ENCODE peak calls at places on chromosomes 4 and X, in six cellular contexts. T is upper lobe of right lung, N is Calu3, S is sigmoid colon, W is psoas muscle, F is IMR-90. E is an unnamed sample.

GRCh38 chr4:76305971-76306881 is at the start of gene STBD1:
- DNase-seq in T (peak), N (peak), S (peak), W (peak), F (peak), E (no peak)

GRCh38 chrX:40174594-40175415 is 77.0 kb upstream of the BCOR start:
- DNase-seq in T (peak), N (no peak), S (peak), W (peak), F (no peak), E (no peak)

GRCh38 chrX:65643046-65643785 is 24.2 kb upstream of the MSN start:
- DNase-seq in T (no peak), N (peak), S (no peak), W (no peak), F (peak), E (no peak)

GRCh38 chr4:175509320-175509719 is 302.7 kb downstream of the GPM6A start:
- DNase-seq in T (no peak), N (no peak), S (no peak), W (no peak), F (no peak), E (no peak)

GRCh38 chrX:47507204-47507878 is 24.3 kb upstream of the ZNF41 start:
- DNase-seq in T (no peak), N (no peak), S (peak), W (no peak), F (no peak), E (no peak)

GRCh38 chrX:65831268-65831667 is 163.8 kb downstream of the MSN start:
- DNase-seq in T (no peak), N (no peak), S (no peak), W (no peak), F (no peak), E (no peak)

GRCh38 chr4:47488706-47489105 is 3.6 kb downstream of the ATP10D start:
- DNase-seq in T (no peak), N (no peak), S (no peak), W (no peak), F (no peak), E (no peak)

GRCh38 chrX:139766545-139766983 is 58.6 kb upstream of the MCF2 start:
- DNase-seq in T (no peak), N (no peak), S (no peak), W (no peak), F (no peak), E (no peak)

GRCh38 chr4:88054909-88055308 is 47.5 kb downstream of the PKD2 start:
- DNase-seq in T (no peak), N (peak), S (no peak), W (no peak), F (peak), E (no peak)

GRCh38 chr4:71229477-71230257 is 109.2 kb upstream of the SLC4A4 start:
- DNase-seq in T (no peak), N (peak), S (no peak), W (no peak), F (peak), E (no peak)

GRCh38 chr4:168028568-168028967 is 63.8 kb upstream of the ANXA10 start:
- DNase-seq in T (no peak), N (no peak), S (no peak), W (no peak), F (peak), E (no peak)

GRCh38 chr4:6622744-6623143 is 17.7 kb upstream of the MRFAP1 start:
- DNase-seq in T (peak), N (no peak), S (peak), W (no peak), F (no peak), E (peak)

GRCh38 chr4:6283282-6283681 is 13.6 kb downstream of the WFS1 start:
- DNase-seq in T (no peak), N (no peak), S (no peak), W (no peak), F (no peak), E (no peak)

GRCh38 chrX:71619193-71619592 is 882 bp upstream of the CXCR3 start:
- DNase-seq in T (no peak), N (no peak), S (no peak), W (no peak), F (no peak), E (no peak)

GRCh38 chr4:119517361-119518229 is 111.0 kb downstream of the PDE5A start:
- DNase-seq in T (no peak), N (no peak), S (no peak), W (no peak), F (peak), E (no peak)

GRCh38 chrX:20240201-20240600 is 26.5 kb downstream of the RPS6KA3 start:
- DNase-seq in T (no peak), N (no peak), S (no peak), W (no peak), F (no peak), E (no peak)

GRCh38 chr4:72295966-72296557 is 264.3 kb downstream of the NPFFR2 start:
- DNase-seq in T (no peak), N (no peak), S (no peak), W (no peak), F (peak), E (no peak)

GRCh38 chr4:128285085-128286023 is 2.3 kb downstream of the PGRMC2 start:
- DNase-seq in T (no peak), N (no peak), S (no peak), W (no peak), F (no peak), E (no peak)

GRCh38 chrX:30876367-30876766 is 12.7 kb downstream of the TAB3 start:
- DNase-seq in T (no peak), N (no peak), S (no peak), W (no peak), F (no peak), E (no peak)

GRCh38 chrX:73867144-73867543 is 304.1 kb downstream of the CHIC1 start:
- DNase-seq in T (no peak), N (no peak), S (no peak), W (no peak), F (no peak), E (no peak)

GRCh38 chr4:76533314-76533713 is 98.3 kb downstream of the SHROOM3 start:
- DNase-seq in T (no peak), N (no peak), S (no peak), W (no peak), F (no peak), E (no peak)

GRCh38 chrX:13364230-13364629 is 44.4 kb upstream of the ATXN3L start:
- DNase-seq in T (no peak), N (no peak), S (no peak), W (no peak), F (no peak), E (no peak)

GRCh38 chrX:72347366-72347765 is 41.7 kb upstream of the CITED1 start:
- DNase-seq in T (no peak), N (no peak), S (no peak), W (peak), F (no peak), E (no peak)

GRCh38 chr4:113350576-113350975 is 301.1 kb downstream of the ANK2 start:
- DNase-seq in T (no peak), N (no peak), S (no peak), W (no peak), F (no peak), E (no peak)

GRCh38 chr4:587671-588350 is 11.7 kb upstream of the TMEM271 start:
- DNase-seq in T (no peak), N (no peak), S (no peak), W (no peak), F (no peak), E (no peak)

GRCh38 chr4:94507708-94508107 is 56.0 kb downstream of the PDLIM5 start:
- DNase-seq in T (no peak), N (peak), S (no peak), W (peak), F (peak), E (no peak)

GRCh38 chrX:30307466-30307865 is 1.7 kb downstream of the NR0B1 start:
- DNase-seq in T (no peak), N (no peak), S (no peak), W (no peak), F (no peak), E (no peak)

GRCh38 chr4:99885063-99885664 is 9.1 kb downstream of the LAMTOR3 start:
- DNase-seq in T (no peak), N (peak), S (no peak), W (no peak), F (peak), E (no peak)

GRCh38 chrX:44675364-44676024 is 132.8 kb upstream of the FUNDC1 start:
- DNase-seq in T (no peak), N (peak), S (peak), W (peak), F (peak), E (no peak)

GRCh38 chr4:142126890-142127497 is 490.6 kb downstream of the IL15 start:
- DNase-seq in T (no peak), N (peak), S (peak), W (no peak), F (peak), E (no peak)

GRCh38 chr4:85829276-85830051 is 354.5 kb downstream of the ARHGAP24 start:
- DNase-seq in T (no peak), N (no peak), S (no peak), W (no peak), F (peak), E (no peak)

GRCh38 chrX:77689376-77689775 is 96.6 kb downstream of the ATRX start:
- DNase-seq in T (no peak), N (no peak), S (no peak), W (no peak), F (no peak), E (no peak)

GRCh38 chr4:17561195-17561909 is 15.6 kb upstream of the LAP3 start:
- DNase-seq in T (no peak), N (no peak), S (no peak), W (no peak), F (peak), E (no peak)

GRCh38 chr4:41174444-41174843 is 39.9 kb downstream of the APBB2 start:
- DNase-seq in T (no peak), N (no peak), S (no peak), W (no peak), F (peak), E (no peak)

GRCh38 chrX:121160987-121161386 is 113.6 kb downstream of the GLUD2 start:
- DNase-seq in T (no peak), N (no peak), S (no peak), W (no peak), F (no peak), E (no peak)

GRCh38 chr4:136763844-136764446 is 768.3 kb downstream of the PCDH18 start:
- DNase-seq in T (no peak), N (no peak), S (no peak), W (no peak), F (peak), E (no peak)

GRCh38 chr4:52100062-52100461 is 49.0 kb downstream of the SPATA18 start:
- DNase-seq in T (no peak), N (no peak), S (no peak), W (no peak), F (no peak), E (no peak)

GRCh38 chr4:65007841-65008439 is 598.7 kb upstream of the TECRL start:
- DNase-seq in T (no peak), N (peak), S (no peak), W (no peak), F (no peak), E (no peak)

DNA sequence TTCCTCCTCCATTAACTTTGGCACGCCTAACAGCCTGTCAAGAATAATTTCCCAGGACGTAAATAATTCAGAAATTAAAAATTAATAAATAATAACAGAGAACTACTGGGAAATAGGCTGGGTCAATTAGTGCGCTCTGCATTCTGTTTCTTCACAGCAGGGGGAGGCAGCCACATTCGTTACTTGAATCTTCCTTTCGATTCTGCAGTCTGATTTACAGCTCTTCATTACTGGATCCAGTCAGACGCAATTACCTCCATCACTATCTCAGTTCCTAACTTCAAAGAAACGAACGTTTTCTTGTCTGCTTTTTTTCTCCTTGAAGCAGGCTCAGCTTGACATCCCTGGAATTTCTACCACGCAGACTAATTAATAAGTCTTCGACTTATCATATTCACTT is 9.0 kb upstream of the RPL34 start:
- DNase-seq in T (no peak), N (no peak), S (no peak), W (no peak), F (no peak), E (no peak)
- TF ChIP-seq CTCF in T (no peak), N (no peak), S (no peak), W (no peak), F (no peak), E (no peak)

GRCh38 chr4:1807258-1807777 is 14.2 kb downstream of the FGFR3 start:
- DNase-seq in T (no peak), N (no peak), S (no peak), W (no peak), F (no peak), E (no peak)

GRCh38 chr4:1808396-1808795 is 15.3 kb downstream of the FGFR3 start:
- DNase-seq in T (no peak), N (no peak), S (no peak), W (no peak), F (no peak), E (no peak)

GRCh38 chr4:1810765-1811164 is 17.7 kb downstream of the FGFR3 start:
- DNase-seq in T (no peak), N (no peak), S (no peak), W (no peak), F (no peak), E (no peak)

GRCh38 chr4:1808851-1809753 is 16.0 kb downstream of the FGFR3 start:
- DNase-seq in T (no peak), N (no peak), S (no peak), W (peak), F (no peak), E (no peak)

DNA sequence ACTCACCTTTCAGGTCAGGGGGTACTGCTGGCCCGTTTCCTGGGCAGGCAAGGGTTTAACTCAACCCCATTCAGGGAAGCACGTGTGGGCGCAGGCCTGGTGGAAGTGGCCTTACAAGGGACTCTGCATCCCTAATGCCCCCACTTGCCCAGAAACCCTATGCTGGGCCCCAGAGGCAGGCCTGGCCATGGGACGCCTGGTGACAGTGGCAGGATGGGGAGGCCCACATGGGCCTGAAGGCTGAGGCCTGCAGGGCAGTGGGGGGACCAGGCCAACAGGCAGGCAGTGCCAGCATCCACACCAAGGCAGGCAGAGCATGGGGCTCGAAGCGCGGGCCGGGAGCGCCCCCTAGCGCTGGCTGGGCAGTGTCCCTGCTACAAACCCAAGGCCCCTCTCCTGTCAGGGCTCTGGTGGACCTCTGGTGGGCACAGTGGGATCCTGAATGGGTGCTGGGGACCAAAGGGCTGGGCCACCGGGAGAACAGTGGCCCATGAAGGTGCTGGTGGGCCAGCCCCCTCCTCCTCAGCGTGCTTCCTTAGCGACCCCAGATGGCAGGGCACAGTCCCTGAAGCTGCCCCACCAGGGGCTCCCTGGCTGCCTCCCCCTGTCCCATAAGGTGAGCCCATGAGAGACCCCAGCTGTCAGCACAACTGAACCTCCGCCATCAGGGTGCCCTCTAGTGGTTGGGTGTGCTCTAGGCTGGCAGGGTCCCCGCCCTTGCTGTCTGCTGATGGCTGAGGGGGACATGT is 16.8 kb downstream of the FGFR3 start:
- DNase-seq in T (peak), N (peak), S (peak), W (peak), F (peak), E (peak)
- TF ChIP-seq CTCF in T (peak), N (peak), S (peak), W (peak), F (peak), E (peak)

GRCh38 chr4:123055943-123056342 is 133.5 kb upstream of the NUDT6 start:
- DNase-seq in T (no peak), N (no peak), S (no peak), W (no peak), F (peak), E (no peak)

GRCh38 chr4:123064390-123064789 is 142.0 kb upstream of the NUDT6 start:
- DNase-seq in T (no peak), N (peak), S (no peak), W (no peak), F (peak), E (no peak)

GRCh38 chr4:123060039-123060770 is 137.8 kb upstream of the NUDT6 start:
- DNase-seq in T (no peak), N (no peak), S (no peak), W (no peak), F (no peak), E (no peak)
- TF ChIP-seq CTCF in T (no peak), N (no peak), S (no peak), W (no peak), F (no peak), E (no peak)

DNA sequence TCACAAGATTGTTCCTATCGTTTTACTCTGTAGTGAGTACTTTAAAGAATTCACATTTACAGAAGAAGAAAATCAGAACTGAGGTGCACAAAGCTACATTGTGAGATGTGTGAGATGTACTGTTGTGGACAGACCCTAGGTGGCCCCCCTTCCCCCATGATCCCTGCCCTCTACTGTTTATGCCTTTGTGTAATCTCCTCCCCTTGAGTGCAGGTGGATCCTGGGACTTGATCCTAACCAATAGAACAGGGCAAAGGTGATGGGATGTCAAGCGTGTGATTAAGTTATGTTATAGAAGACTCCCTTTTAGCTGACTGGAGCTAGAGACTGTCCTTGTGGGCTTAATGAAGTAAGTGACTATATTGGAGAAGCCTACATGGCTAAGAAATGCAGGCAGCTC is 225.1 kb upstream of the LEF1 start:
- DNase-seq in T (no peak), N (no peak), S (no peak), W (no peak), F (no peak), E (no peak)
- TF ChIP-seq CTCF in T (no peak), N (no peak), S (no peak), W (no peak), F (no peak), E (no peak)

GRCh38 chr4:22363071-22363470 is 152.8 kb downstream of the ADGRA3 start:
- DNase-seq in T (no peak), N (no peak), S (no peak), W (no peak), F (peak), E (no peak)

GRCh38 chr4:22356996-22357596 is 158.8 kb downstream of the ADGRA3 start:
- DNase-seq in T (no peak), N (no peak), S (no peak), W (no peak), F (peak), E (no peak)
- TF ChIP-seq CTCF in T (no peak), N (no peak), S (no peak), W (no peak), F (peak), E (no peak)

GRCh38 chrX:51802917-51803688 is 59.9 kb downstream of the GSPT2 start:
- DNase-seq in T (peak), N (peak), S (peak), W (no peak), F (peak), E (no peak)
- TF ChIP-seq CTCF in T (peak), N (peak), S (no peak), W (no peak), F (peak), E (peak)

GRCh38 chrX:130304587-130305368 is 34.9 kb upstream of the SLC25A14 start:
- DNase-seq in T (no peak), N (no peak), S (no peak), W (no peak), F (no peak), E (no peak)
- TF ChIP-seq CTCF in T (no peak), N (no peak), S (no peak), W (no peak), F (no peak), E (no peak)

GRCh38 chrX:7941390-7942042 is 14.3 kb upstream of the PNPLA4 start:
- DNase-seq in T (no peak), N (peak), S (no peak), W (no peak), F (peak), E (no peak)
- TF ChIP-seq CTCF in T (peak), N (peak), S (no peak), W (peak), F (peak), E (no peak)

DNA sequence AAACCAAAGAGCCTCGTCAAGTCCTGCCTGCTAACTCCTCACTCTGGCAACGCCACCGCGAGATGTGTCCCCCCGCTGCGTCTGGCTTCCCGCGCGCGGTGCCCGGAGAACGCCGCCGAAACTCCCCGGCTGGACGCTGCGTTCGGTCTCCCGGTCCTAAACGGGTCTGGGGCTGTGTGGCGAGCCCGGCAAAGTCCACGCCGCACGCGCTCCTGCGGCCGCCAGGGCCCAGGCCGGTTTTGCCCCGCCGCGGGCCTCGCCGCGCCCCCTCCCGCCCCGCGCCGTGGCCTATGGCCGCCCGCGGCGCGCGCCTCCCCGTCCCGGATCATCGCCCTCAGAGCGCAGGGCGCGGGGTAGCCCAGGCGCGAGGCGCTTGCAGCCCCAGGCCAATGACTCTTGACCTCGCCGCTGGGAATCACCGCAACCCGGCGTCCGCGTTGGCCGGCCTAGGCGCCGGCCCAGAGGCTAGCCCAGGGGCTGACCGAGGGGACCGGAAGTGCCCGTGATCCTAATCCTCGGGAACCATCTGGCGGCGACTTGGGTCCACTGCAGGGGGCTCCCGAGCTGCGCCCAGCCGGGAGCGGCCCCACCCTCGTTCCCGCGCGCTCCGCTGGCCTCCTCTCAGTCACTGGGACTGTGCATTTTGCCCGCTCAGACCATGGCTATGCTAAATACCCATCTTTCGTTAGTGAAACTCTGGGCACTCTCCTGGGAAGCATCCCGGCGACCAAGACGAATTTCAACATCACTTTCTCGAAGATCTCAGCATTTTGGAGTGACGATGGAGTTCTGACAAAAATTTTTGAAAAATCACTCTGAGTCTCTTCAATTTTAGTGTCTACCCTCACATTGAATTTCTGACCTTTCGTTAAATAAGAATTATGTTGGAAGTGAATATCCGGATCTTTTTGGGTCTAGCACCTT is at the start of gene AADAT:
- DNase-seq in T (peak), N (peak), S (peak), W (peak), F (peak), E (no peak)
- TF ChIP-seq CTCF in T (peak), N (peak), S (peak), W (peak), F (peak), E (peak)

E was measured in CD14-positive monocyte.